ENCODE peak calls at places on chromosomes 3 and 15, in four cellular contexts. H is GM12878, G is HepG2, L is K562. R is an unnamed sample.

GRCh38 chr3:150410311-150411105 is 2.4 kb downstream of the TSC22D2 start:
- DNase-seq in H (no peak), G (no peak), L (peak; percentile 13), R (no peak)

GRCh38 chr3:179666030-179666429 is 13.2 kb downstream of the USP13 start:
- DNase-seq in H (no peak), G (no peak), L (no peak), R (no peak)

GRCh38 chr3:63864008-63864871 is 573 bp downstream of the ATXN7 start:
- DNase-seq in H (no peak), G (no peak), L (peak; percentile 71), R (peak; percentile 13)

GRCh38 chr3:156174229-156174847 is 54.0 kb downstream of the KCNAB1 start:
- DNase-seq in H (no peak), G (peak; percentile 8), L (no peak), R (peak; percentile 34)

GRCh38 chr3:159685801-159686200 is 302.8 kb upstream of the IL12A start:
- DNase-seq in H (no peak), G (no peak), L (no peak), R (no peak)

GRCh38 chr3:125647318-125648014 is 52.2 kb upstream of the OSBPL11 start:
- DNase-seq in H (no peak), G (no peak), L (no peak), R (no peak)

GRCh38 chr3:113745273-113746068 is 578 bp downstream of the NAA50 start:
- DNase-seq in H (peak; percentile 72), G (peak; percentile 79), L (peak; percentile 47), R (peak; percentile 95)

GRCh38 chr3:38646062-38646461 is 3.4 kb downstream of the SCN5A start:
- DNase-seq in H (no peak), G (no peak), L (no peak), R (no peak)

GRCh38 chr3:149581681-149582349 is 76.0 kb downstream of the WWTR1 start:
- DNase-seq in H (no peak), G (no peak), L (no peak), R (peak; percentile 83)

GRCh38 chr15:20348900-20349773 is 192.5 kb downstream of the GOLGA6L6 start:
- DNase-seq in H (no peak), G (no peak), L (no peak), R (peak; percentile 6)

GRCh38 chr15:31004220-31004733 is 12.8 kb upstream of the MTMR10 start:
- DNase-seq in H (peak; percentile 99), G (no peak), L (no peak), R (no peak)

GRCh38 chr3:158109804-158110657 is at the start of gene RSRC1:
- DNase-seq in H (peak; percentile 55), G (peak; percentile 81), L (peak; percentile 87), R (peak; percentile 93)

GRCh38 chr3:50316657-50317242 is 5.8 kb downstream of the HYAL2 start:
- DNase-seq in H (no peak), G (no peak), L (peak; percentile 65), R (peak; percentile 73)

GRCh38 chr15:74956648-74957300 is at the start of gene RPP25:
- DNase-seq in H (no peak), G (peak; percentile 27), L (peak; percentile 90), R (peak; percentile 86)

GRCh38 chr3:186826978-186827857 is 15.3 kb upstream of the ADIPOQ start:
- DNase-seq in H (no peak), G (peak; percentile 60), L (peak; percentile 99), R (peak; percentile 72)

GRCh38 chr3:117885046-117885445 is 1149.6 kb downstream of the IGSF11 start:
- DNase-seq in H (no peak), G (no peak), L (no peak), R (no peak)

GRCh38 chr15:94324835-94325767 is 93.7 kb downstream of the MCTP2 start:
- DNase-seq in H (no peak), G (no peak), L (no peak), R (no peak)

GRCh38 chr3:140571836-140572235 is 106.0 kb upstream of the TRIM42 start:
- DNase-seq in H (no peak), G (no peak), L (no peak), R (no peak)

GRCh38 chr3:113064183-113064582 is 73.4 kb downstream of the GTPBP8 start:
- DNase-seq in H (no peak), G (no peak), L (no peak), R (no peak)

GRCh38 chr3:8443829-8444791 is 57.5 kb upstream of the LMCD1 start:
- DNase-seq in H (no peak), G (peak; percentile 99), L (no peak), R (peak; percentile 100)

GRCh38 chr15:93028632-93029612 is 60.1 kb downstream of the RGMA start:
- DNase-seq in H (no peak), G (no peak), L (no peak), R (no peak)

GRCh38 chr15:88619796-88620195 is 1.3 kb upstream of the AEN start:
- DNase-seq in H (no peak), G (no peak), L (no peak), R (no peak)
- TF ChIP-seq SMC3 in H (no peak), G (no peak), L (no peak), R (no peak)

GRCh38 chr3:69951616-69952015 is 47.9 kb upstream of the SAMMSON start:
- DNase-seq in H (no peak), G (no peak), L (no peak), R (no peak)
- TF ChIP-seq JUNB in H (no peak), G (no peak), L (no peak), R (no peak)

DNA sequence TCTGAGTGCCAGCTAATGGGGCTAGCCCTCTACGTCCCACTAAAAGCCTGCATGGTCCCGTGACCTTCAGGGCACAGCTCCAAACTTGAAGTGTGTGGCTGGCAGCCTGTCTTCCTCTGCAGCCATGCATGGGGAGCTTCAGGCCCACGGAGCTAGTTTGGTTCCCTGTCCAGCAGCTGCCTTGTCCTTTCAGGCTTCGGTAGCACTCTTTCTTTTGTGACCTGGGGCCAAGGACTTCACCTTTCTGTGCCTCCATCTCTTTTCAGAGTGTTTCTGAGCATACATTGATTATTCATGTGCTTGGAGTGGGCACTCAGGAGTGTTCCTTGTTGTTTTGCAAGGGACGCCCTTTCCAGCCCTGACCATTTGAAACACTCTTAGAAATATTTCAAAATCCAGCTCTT is 155.2 kb downstream of the DNAJB8 start:
- DNase-seq in H (no peak), G (no peak), L (no peak), R (no peak)
- TF ChIP-seq SMC3 in H (no peak), G (no peak), L (no peak), R (no peak)

GRCh38 chr15:91357011-91357410 is 257.0 kb downstream of the SV2B start:
- DNase-seq in H (no peak), G (no peak), L (no peak), R (no peak)
- TF ChIP-seq JUNB in H (no peak), G (no peak), L (no peak), R (no peak)

GRCh38 chr3:46380471-46381215 is 9.9 kb downstream of the CCR5 start:
- DNase-seq in H (no peak), G (no peak), L (no peak), R (no peak)

GRCh38 chr3:46381662-46382061 is 10.9 kb downstream of the CCR5 start:
- DNase-seq in H (no peak), G (no peak), L (no peak), R (no peak)

GRCh38 chr3:46383211-46383945 is 12.6 kb downstream of the CCR5 start:
- DNase-seq in H (no peak), G (no peak), L (no peak), R (no peak)

GRCh38 chr3:46386206-46386605 is 15.5 kb downstream of the CCR5 start:
- DNase-seq in H (no peak), G (no peak), L (no peak), R (peak; percentile 10)

DNA sequence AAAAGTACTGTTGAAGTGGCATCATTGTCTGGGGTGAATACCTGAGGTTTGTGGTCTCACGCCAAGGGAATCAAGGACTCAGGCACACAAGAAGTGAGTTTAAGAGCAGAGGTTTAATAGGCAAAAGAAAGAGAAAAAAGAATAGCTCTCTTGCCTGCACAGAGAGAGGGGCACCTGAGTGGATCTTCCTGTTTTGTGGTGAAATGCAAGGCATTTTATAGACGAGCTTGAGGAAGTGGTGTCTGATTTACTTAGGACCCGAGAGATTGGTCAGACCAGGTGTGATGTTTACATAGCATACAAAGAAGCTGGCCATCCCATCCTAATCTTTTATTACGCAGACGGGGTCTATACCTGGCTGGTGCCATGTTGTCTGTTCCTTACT is 13.2 kb downstream of the CCR5 start:
- DNase-seq in H (no peak), G (no peak), L (no peak), R (no peak)
- TF ChIP-seq SMC3 in H (no peak), G (no peak), L (no peak), R (no peak)

DNA sequence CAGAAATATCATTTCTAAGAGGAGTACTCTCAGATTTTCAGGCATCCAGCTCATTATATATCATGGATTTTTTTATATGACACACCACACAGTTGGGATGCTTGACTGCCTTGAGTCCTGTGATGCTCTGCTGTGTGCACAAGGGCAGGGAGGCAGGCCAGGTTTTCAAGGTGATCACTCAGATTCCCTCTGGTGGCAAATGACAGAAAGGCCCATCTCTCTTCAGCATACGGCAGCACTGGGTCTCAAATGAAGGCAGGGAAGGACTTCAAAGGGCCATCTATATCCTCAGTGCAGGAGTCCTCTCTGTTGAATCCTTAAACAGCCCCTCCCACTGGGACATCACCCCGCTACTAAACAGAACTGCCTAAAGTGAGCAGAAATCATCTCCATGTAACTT is 54.8 kb upstream of the MYO5C start:
- DNase-seq in H (no peak), G (peak; percentile 21), L (no peak), R (no peak)
- TF ChIP-seq JUNB in H (no peak), G (no peak), L (no peak), R (no peak)

DNA sequence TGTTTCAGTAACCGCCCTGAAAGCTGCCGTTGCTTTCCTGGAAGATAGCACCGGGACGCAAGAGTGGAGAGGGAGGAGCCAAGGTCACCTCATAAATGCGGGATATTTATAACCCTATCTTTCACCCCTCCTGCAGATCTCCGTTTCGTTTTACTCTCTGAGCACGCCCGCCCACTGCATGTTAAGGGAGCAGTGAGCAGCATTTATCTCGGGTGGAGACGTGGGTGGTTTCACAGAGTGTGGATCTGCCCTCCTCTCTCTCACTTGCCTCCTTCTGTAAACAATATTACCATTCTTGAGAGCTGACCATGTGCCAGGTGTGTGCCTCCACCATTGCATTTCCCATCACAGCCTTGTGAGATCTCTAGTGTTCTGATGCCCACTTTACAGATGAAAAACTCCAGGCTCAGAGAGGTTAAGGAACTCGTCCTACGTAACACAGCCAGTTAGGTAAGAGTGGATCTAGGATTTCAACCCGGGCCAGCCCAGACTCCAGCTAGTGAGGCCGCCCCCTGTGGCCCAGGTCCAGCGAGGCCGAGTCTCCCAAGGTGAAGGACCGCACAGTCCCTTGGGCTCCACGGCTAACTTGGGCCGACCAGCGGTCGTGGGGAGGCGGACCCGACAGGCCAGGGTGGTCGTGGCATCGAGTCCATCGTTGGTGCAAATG is 16.9 kb upstream of the SEMA4B start:
- DNase-seq in H (peak; percentile 76), G (peak; percentile 24), L (peak; percentile 84), R (peak; percentile 92)
- TF ChIP-seq SMC3 in H (no peak), G (no peak), L (no peak), R (no peak)

R was measured in A549.